ENCODE peak calls at places on chromosome 16, in eight cellular contexts. G is H7; M is activated CD4-positive, alpha-beta T cell treated with anti-CD3 and anti-CD28 coated beads, Interleukin-2, amount 50 U/mL, for 1 hour; A is stimulated activated naive CD8-positive, alpha-beta T cell treated with anti-CD3 and anti-CD28 coated beads, Interleukin-15, Interleukin-2, amounts not matched to agents 100 U/mL and 50 U/mL, for 24 hours; P is C1 segment of cervical spinal cord; Y is neural progenitor cell; U is mesenchymal stem cell; Z is ovary. J is an unnamed sample.

GRCh38 chr16:69340095-69340644 is 598 bp downstream of the NIP7 start:
- DNase-seq in G (peak), M (peak), A (peak), P (no peak), Y (peak), U (peak), Z (no peak), J (no peak)

GRCh38 chr16:29876578-29877249 is 13.7 kb upstream of the CDIPT start:
- DNase-seq in G (peak), M (peak), A (peak), P (no peak), Y (peak), U (no peak), Z (no peak), J (peak)

GRCh38 chr16:56672761-56673536 is 3.3 kb downstream of the MT1H start:
- DNase-seq in G (no peak), M (no peak), A (no peak), P (no peak), Y (no peak), U (no peak), Z (no peak), J (no peak)

GRCh38 chr16:86667035-86667434 is 88.7 kb downstream of the FOXL1 start:
- DNase-seq in G (no peak), M (no peak), A (no peak), P (no peak), Y (no peak), U (no peak), Z (no peak), J (no peak)

GRCh38 chr16:11045846-11046245 is 101.5 kb downstream of the CLEC16A start:
- DNase-seq in G (no peak), M (no peak), A (no peak), P (no peak), Y (no peak), U (peak), Z (no peak), J (no peak)

GRCh38 chr16:27515874-27516353 is 33.8 kb downstream of the GTF3C1 start:
- DNase-seq in G (peak), M (peak), A (peak), P (no peak), Y (peak), U (peak), Z (no peak), J (peak)

GRCh38 chr16:11114366-11115164 is 141.4 kb downstream of the SOCS1 start:
- DNase-seq in G (no peak), M (no peak), A (peak), P (no peak), Y (no peak), U (no peak), Z (no peak), J (no peak)

GRCh38 chr16:74325331-74325730 is 28.7 kb downstream of the PSMD7 start:
- DNase-seq in G (no peak), M (no peak), A (no peak), P (no peak), Y (no peak), U (no peak), Z (no peak), J (no peak)

GRCh38 chr16:64092284-64092683 is 1029.6 kb downstream of the CDH11 start:
- DNase-seq in G (no peak), M (no peak), A (no peak), P (no peak), Y (no peak), U (peak), Z (no peak), J (no peak)

GRCh38 chr16:24635900-24636610 is 93.4 kb upstream of the TNRC6A start:
- DNase-seq in G (no peak), M (no peak), A (no peak), P (peak), Y (no peak), U (peak), Z (peak), J (no peak)

J was measured in WTC11.